ENCODE peak calls at places on chromosomes 13 and 19, in eight cellular contexts. X is suprapubic skin, B is GM23338, W is PC-3, L is fibroblast of mammary gland, K is left ventricle myocardium inferior, O is kidney epithelial cell, P is GM12878. M is an unnamed sample.

GRCh38 chr13:111211789-111212516 is 96.8 kb downstream of the ARHGEF7 start:
- DNase-seq in X (no peak), B (peak), W (no peak), L (no peak), K (no peak), O (no peak), P (no peak), M (peak)

GRCh38 chr13:41224113-41225110 is 30.0 kb upstream of the KBTBD7 start:
- DNase-seq in X (no peak), B (no peak), W (peak), L (peak), K (no peak), O (peak), P (no peak), M (peak)

GRCh38 chr13:36887758-36888521 is 32.1 kb downstream of the SMAD9 start:
- DNase-seq in X (no peak), B (peak), W (no peak), L (no peak), K (no peak), O (no peak), P (peak), M (no peak)

GRCh38 chr19:12774588-12775555 is at the start of gene HOOK2:
- DNase-seq in X (peak), B (peak), W (peak), L (no peak), K (no peak), O (no peak), P (no peak), M (no peak)

GRCh38 chr19:37506387-37507166 is at the start of gene ZNF793:
- DNase-seq in X (peak), B (peak), W (no peak), L (peak), K (peak), O (peak), P (no peak), M (peak)

GRCh38 chr19:40165362-40165937 is 25.8 kb upstream of the MAP3K10 start:
- DNase-seq in X (peak), B (peak), W (peak), L (peak), K (peak), O (no peak), P (no peak), M (peak)

GRCh38 chr13:23348270-23349126 is 85.0 kb downstream of the SACS start:
- DNase-seq in X (no peak), B (peak), W (no peak), L (peak), K (no peak), O (no peak), P (no peak), M (peak)

GRCh38 chr13:84925443-84925842 is 873.8 kb downstream of the SLITRK6 start:
- DNase-seq in X (no peak), B (no peak), W (peak), L (no peak), K (no peak), O (no peak), P (no peak), M (peak)

GRCh38 chr19:35559781-35560180 is 3.7 kb downstream of the ATP4A start:
- DNase-seq in X (no peak), B (no peak), W (no peak), L (no peak), K (no peak), O (no peak), P (no peak), M (no peak)

GRCh38 chr13:99307247-99307646 is at the start of gene GPR183:
- DNase-seq in X (no peak), B (no peak), W (no peak), L (no peak), K (no peak), O (no peak), P (no peak), M (no peak)

GRCh38 chr19:1813197-1813836 is 1.2 kb upstream of the ATP8B3 start:
- DNase-seq in X (no peak), B (no peak), W (no peak), L (no peak), K (no peak), O (no peak), P (no peak), M (no peak)

GRCh38 chr13:45928843-45929242 is 77.3 kb upstream of the SIAH3 start:
- DNase-seq in X (no peak), B (no peak), W (peak), L (no peak), K (no peak), O (peak), P (no peak), M (peak)

GRCh38 chr19:51140441-51140840 is 1.7 kb upstream of the SIGLEC7 start:
- DNase-seq in X (no peak), B (peak), W (no peak), L (no peak), K (no peak), O (no peak), P (no peak), M (no peak)

GRCh38 chr19:49869009-49869483 is 1.7 kb upstream of the PNKP start:
- DNase-seq in X (no peak), B (no peak), W (no peak), L (no peak), K (no peak), O (no peak), P (no peak), M (no peak)

GRCh38 chr13:77533875-77534788 is 1.4 kb upstream of the SCEL start:
- DNase-seq in X (no peak), B (peak), W (peak), L (peak), K (no peak), O (no peak), P (no peak), M (no peak)

GRCh38 chr13:50893211-50893852 is 16.3 kb upstream of the RNASEH2B start:
- DNase-seq in X (no peak), B (peak), W (no peak), L (peak), K (no peak), O (no peak), P (no peak), M (peak)

GRCh38 chr13:41596190-41596589 is 138.8 kb downstream of the RGCC start:
- DNase-seq in X (no peak), B (no peak), W (no peak), L (peak), K (no peak), O (no peak), P (no peak), M (peak)

GRCh38 chr13:46654956-46655726 is 102.2 kb downstream of the LRCH1 start:
- DNase-seq in X (no peak), B (no peak), W (no peak), L (peak), K (no peak), O (no peak), P (no peak), M (peak)

GRCh38 chr19:29662604-29663404 is 2.5 kb upstream of the PLEKHF1 start:
- DNase-seq in X (no peak), B (no peak), W (peak), L (peak), K (peak), O (peak), P (no peak), M (peak)

GRCh38 chr13:113122571-113123225 is at the start of gene F10:
- DNase-seq in X (peak), B (peak), W (no peak), L (peak), K (peak), O (no peak), P (no peak), M (peak)
- H3K4me3 ChIP-seq in X (peak), B (no peak), W (no peak), L (peak), K (peak), O (no peak), P (no peak), M (peak)

GRCh38 chr19:17419491-17420266 is at the start of gene MVB12A:
- DNase-seq in X (peak), B (peak), W (peak), L (peak), K (peak), O (peak), P (peak), M (peak)

GRCh38 chr19:17418710-17419109 is 1.1 kb upstream of the MVB12A start:
- DNase-seq in X (no peak), B (no peak), W (no peak), L (no peak), K (no peak), O (no peak), P (no peak), M (no peak)

GRCh38 chr19:17421942-17422341 is 2.1 kb downstream of the MVB12A start:
- DNase-seq in X (no peak), B (no peak), W (no peak), L (no peak), K (no peak), O (no peak), P (no peak), M (no peak)

GRCh38 chr19:17419154-17419490 is 725 bp upstream of the MVB12A start:
- DNase-seq in X (no peak), B (no peak), W (no peak), L (no peak), K (no peak), O (no peak), P (no peak), M (no peak)

GRCh38 chr19:17420267-17420924 is 549 bp downstream of the MVB12A start:
- DNase-seq in X (no peak), B (peak), W (peak), L (no peak), K (peak), O (no peak), P (no peak), M (peak)
- TF ChIP-seq CTCF in X (no peak), B (peak), W (no peak), L (no peak), K (no peak), O (no peak), P (no peak), M (peak)

DNA sequence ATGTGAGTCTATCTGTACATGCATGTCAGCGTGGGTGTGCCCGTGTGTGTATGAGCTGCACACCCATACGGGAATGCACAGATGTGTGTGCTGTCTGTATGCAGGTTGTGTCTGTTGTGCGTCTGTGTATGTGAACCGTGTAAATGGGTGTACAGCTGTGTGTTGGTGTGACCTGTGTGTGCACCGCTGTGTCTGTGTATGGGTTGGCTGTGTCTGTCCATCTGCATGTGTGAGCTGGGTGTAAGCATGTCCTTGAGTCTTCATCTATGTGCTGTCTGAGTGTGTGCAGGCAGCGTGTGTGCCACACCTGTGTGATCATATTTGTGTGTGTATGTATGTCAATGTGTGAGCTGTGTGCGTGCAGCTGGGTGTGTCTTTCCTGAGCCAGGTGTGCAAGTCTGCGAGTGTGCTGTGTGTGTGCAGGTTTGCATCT is 1.6 kb downstream of the NOTCH3 start:
- DNase-seq in X (no peak), B (no peak), W (no peak), L (no peak), K (no peak), O (no peak), P (no peak), M (no peak)
- H3K4me3 ChIP-seq in X (peak), B (peak), W (peak), L (no peak), K (peak), O (no peak), P (no peak), M (peak)

DNA sequence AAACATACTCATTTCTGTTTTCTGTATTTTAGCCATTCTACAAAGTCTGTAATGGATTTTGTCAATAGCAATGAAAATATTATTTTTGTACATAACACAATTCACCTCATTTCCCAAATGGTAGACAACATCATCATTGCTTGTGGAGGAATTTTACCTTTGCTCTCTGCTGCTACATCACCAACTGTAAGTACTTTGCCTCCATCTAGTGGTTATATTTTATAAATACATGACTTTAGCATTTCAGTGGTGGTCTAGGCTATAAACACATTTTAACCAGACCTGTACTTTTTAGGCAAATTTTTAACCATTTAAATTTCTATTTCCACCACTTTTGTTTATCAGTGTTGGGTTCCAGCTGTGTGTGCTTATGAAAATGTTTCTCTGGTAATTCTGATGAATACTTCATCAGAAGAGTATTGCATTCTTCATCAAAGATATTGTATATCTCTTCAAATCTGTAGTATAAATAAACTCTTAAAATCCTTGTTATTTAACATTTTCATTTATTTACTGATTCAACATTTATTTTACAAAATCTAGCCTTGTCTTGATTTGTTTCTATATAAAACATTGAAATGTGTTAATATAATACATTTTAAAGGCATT is 222.4 kb downstream of the NBEA start:
- DNase-seq in X (no peak), B (peak), W (peak), L (peak), K (no peak), O (no peak), P (peak), M (peak)
- TF ChIP-seq CTCF in X (peak), B (peak), W (peak), L (peak), K (peak), O (peak), P (peak), M (peak)

GRCh38 chr19:15249912-15250634 is 17.8 kb upstream of the EPHX3 start:
- DNase-seq in X (no peak), B (no peak), W (no peak), L (peak), K (peak), O (peak), P (no peak), M (peak)

GRCh38 chr19:15249560-15249874 is 17.3 kb upstream of the EPHX3 start:
- DNase-seq in X (no peak), B (no peak), W (no peak), L (no peak), K (no peak), O (no peak), P (no peak), M (no peak)

GRCh38 chr19:15248106-15248505 is 15.9 kb upstream of the EPHX3 start:
- DNase-seq in X (no peak), B (no peak), W (no peak), L (no peak), K (no peak), O (no peak), P (no peak), M (no peak)

GRCh38 chr19:15247107-15248014 is 15.1 kb upstream of the EPHX3 start:
- DNase-seq in X (no peak), B (no peak), W (no peak), L (no peak), K (no peak), O (no peak), P (no peak), M (peak)

DNA sequence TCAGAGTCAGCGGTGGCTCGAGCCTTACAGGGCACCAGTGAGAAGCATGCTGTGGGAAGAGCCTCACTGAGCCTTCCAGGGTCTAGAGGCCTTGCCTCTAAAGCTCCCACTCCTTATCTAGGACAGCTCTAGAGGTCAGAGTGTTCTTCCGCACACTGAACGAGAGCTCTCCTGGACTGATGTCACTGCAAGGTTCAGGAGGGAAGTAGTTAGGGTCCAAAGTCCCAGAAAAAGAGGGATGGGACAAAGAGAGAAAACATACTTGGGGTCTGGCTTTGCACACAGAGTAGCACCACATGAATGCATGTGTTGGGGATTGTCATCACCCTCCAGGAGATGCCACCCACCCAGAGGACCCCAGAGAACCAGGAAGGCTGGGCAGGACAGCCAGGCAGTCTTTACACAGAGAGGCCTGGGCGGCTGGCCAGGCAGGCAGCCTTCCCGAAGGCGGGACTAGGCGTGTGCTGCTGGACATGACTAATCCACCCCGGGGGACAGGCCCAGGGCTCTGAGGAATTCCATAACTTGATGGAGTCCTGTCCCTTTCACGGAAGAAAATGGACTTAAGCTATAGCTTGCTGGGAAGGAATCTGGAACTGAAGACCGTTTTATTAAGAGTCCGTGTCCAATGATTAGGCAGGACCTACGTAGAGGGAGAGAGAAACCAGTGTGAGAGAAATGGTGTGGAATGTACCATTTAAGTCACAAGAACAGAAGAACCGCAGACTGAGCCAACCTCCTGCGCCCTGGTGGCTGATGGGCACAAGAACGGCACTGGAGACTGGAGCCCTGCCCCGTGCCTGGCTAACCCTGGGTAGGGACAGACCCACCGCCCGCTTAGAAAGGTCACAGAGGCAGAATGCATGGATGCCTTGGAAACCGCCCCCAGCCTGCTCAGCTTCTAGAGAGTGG is 16.7 kb upstream of the EPHX3 start:
- DNase-seq in X (peak), B (no peak), W (peak), L (peak), K (peak), O (peak), P (no peak), M (peak)
- H3K4me3 ChIP-seq in X (no peak), B (no peak), W (no peak), L (no peak), K (peak), O (no peak), P (no peak), M (no peak)

GRCh38 chr19:10334340-10335148 is 1.2 kb upstream of the RAVER1 start:
- DNase-seq in X (peak), B (peak), W (peak), L (peak), K (peak), O (peak), P (no peak), M (peak)

GRCh38 chr19:10333758-10334339 is 520 bp upstream of the RAVER1 start:
- DNase-seq in X (no peak), B (no peak), W (no peak), L (no peak), K (no peak), O (no peak), P (no peak), M (peak)

GRCh38 chr19:10329555-10329954 is 3.8 kb downstream of the RAVER1 start:
- DNase-seq in X (no peak), B (no peak), W (no peak), L (no peak), K (no peak), O (no peak), P (no peak), M (no peak)

GRCh38 chr19:10332965-10333757 is at the start of gene RAVER1:
- DNase-seq in X (peak), B (peak), W (peak), L (peak), K (peak), O (peak), P (peak), M (peak)

DNA sequence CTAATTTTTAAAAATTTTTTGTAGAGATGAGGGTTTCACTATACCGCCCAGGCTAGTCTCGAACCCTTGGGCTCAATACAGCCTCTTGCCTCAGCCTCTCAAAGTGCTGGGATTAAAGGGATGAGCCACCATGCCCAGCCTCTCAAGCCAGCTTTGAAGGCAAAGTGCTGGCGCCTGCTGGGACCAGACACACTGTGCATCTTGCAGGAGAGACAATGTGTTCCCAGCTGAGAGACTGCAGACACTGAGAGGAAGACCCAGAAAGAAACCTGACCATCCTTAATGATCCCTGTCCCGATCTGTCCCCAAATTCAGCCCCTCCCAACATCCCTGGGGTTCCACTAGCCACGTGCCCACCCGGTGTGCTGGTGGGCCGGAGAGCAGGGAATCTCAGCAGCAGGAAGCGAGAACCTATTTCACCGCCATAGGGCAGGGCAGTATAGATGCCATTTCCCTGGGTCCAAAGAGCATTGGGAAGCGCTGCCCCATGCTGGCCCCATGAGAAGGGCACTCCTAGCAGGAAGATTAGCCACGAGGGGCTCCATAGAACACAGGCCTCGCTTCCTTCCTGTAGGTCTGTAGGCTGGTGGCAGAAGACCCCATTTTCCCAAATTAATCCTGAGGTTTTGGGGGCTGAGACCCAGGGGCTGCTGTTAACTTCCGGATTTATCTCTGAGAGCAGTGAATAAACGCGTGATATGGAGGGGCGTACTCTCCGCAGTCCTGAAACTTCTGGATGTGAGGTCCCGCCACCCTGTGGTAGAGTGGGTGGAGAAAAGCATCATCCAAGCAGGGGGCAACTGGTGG is 968 bp downstream of the RAVER1 start:
- DNase-seq in X (no peak), B (no peak), W (no peak), L (no peak), K (no peak), O (no peak), P (no peak), M (no peak)
- TF ChIP-seq CTCF in X (no peak), B (no peak), W (no peak), L (no peak), K (no peak), O (peak), P (no peak), M (peak)

GRCh38 chr19:11382898-11383705 is 1.0 kb downstream of the EPOR start:
- DNase-seq in X (no peak), B (peak), W (peak), L (no peak), K (peak), O (no peak), P (no peak), M (peak)
- H3K4me3 ChIP-seq in X (peak), B (peak), W (peak), L (no peak), K (peak), O (peak), P (no peak), M (peak)

GRCh38 chr19:48255376-48256303 is at the start of gene CARD8:
- DNase-seq in X (peak), B (peak), W (peak), L (peak), K (peak), O (peak), P (peak), M (peak)
- TF ChIP-seq CTCF in X (no peak), B (no peak), W (no peak), L (peak), K (no peak), O (no peak), P (no peak), M (peak)

GRCh38 chr13:82664183-82664582 is 1218.1 kb downstream of the SLITRK1 start:
- DNase-seq in X (no peak), B (no peak), W (no peak), L (no peak), K (no peak), O (no peak), P (no peak), M (no peak)
- H3K4me3 ChIP-seq in X (no peak), B (no peak), W (no peak), L (no peak), K (no peak), O (no peak), P (no peak), M (no peak)